ENCODE peak calls at places on chromosomes 11 and 22, in eight cellular contexts. X is HFFc6, H is AG04450, Q is progenitor cell of endocrine pancreas, F is left ventricle myocardium inferior, P is suprapubic skin, W is neural progenitor cell, E is cardiac muscle cell. T is an unnamed sample.

GRCh38 chr11:62370743-62371440 is 33.6 kb downstream of the ASRGL1 start:
- DNase-seq in H (no peak), X (no peak), P (no peak), F (no peak), Q (no peak), E (peak), W (no peak), T (no peak)

GRCh38 chr11:34266090-34266912 is 91.5 kb downstream of the ABTB2 start:
- DNase-seq in P (no peak), Q (no peak), F (peak), X (peak), W (no peak), E (peak), H (peak), T (no peak)

GRCh38 chr22:42294034-42294985 is 23.9 kb upstream of the TCF20 start:
- DNase-seq in H (no peak), F (peak), E (peak), W (peak), P (no peak), Q (peak), X (peak), T (peak)

GRCh38 chr22:39216143-39216490 is 28.7 kb downstream of the PDGFB start:
- DNase-seq in F (no peak), Q (no peak), E (no peak), P (peak), X (no peak), W (no peak), H (no peak), T (no peak)

GRCh38 chr11:6667733-6668374 is 12.2 kb upstream of the DCHS1 start:
- DNase-seq in Q (no peak), E (peak), P (no peak), F (no peak), W (peak), H (no peak), X (peak), T (no peak)

GRCh38 chr11:3853935-3854659 is 1.4 kb upstream of the STIM1 start:
- DNase-seq in W (no peak), E (no peak), Q (no peak), P (peak), X (no peak), F (peak), H (no peak), T (no peak)

GRCh38 chr11:111639226-111639925 is 37.1 kb downstream of the SIK2 start:
- DNase-seq in H (no peak), P (no peak), F (no peak), W (no peak), X (no peak), Q (no peak), E (no peak), T (no peak)

GRCh38 chr11:6599449-6599848 is 4.0 kb downstream of the RRP8 start:
- DNase-seq in H (no peak), E (no peak), Q (no peak), W (no peak), F (no peak), P (no peak), X (no peak), T (peak)

GRCh38 chr22:17120711-17121234 is 387 bp downstream of the TMEM121B start:
- DNase-seq in P (no peak), X (no peak), E (no peak), Q (no peak), W (peak), H (no peak), F (no peak), T (peak)

GRCh38 chr22:17118342-17118741 is 2.8 kb downstream of the TMEM121B start:
- DNase-seq in H (no peak), X (no peak), E (no peak), Q (no peak), P (no peak), F (no peak), W (no peak), T (no peak)

GRCh38 chr22:17117890-17118289 is 3.3 kb downstream of the TMEM121B start:
- DNase-seq in W (no peak), H (no peak), X (no peak), F (no peak), Q (no peak), P (no peak), E (no peak), T (no peak)

GRCh38 chr22:17120281-17120680 is 879 bp downstream of the TMEM121B start:
- DNase-seq in W (peak), P (no peak), X (no peak), Q (peak), E (peak), H (no peak), F (peak), T (peak)

GRCh38 chr22:17119481-17120202 is 1.5 kb downstream of the TMEM121B start:
- DNase-seq in H (no peak), X (no peak), P (no peak), F (peak), W (peak), Q (no peak), E (peak), T (peak)
- TF ChIP-seq CTCF in H (no peak), X (peak), P (no peak), F (peak), W (peak), Q (peak), E (peak), T (peak)

GRCh38 chr11:109862808-109863207 is 230.4 kb upstream of the ZC3H12C start:
- DNase-seq in E (no peak), H (no peak), W (no peak), X (no peak), Q (no peak), P (no peak), F (no peak), T (no peak)

GRCh38 chr11:109867784-109868183 is 225.4 kb upstream of the ZC3H12C start:
- DNase-seq in Q (no peak), F (no peak), W (no peak), P (no peak), H (no peak), X (no peak), E (no peak), T (no peak)

GRCh38 chr11:109864161-109864661 is 229.0 kb upstream of the ZC3H12C start:
- DNase-seq in H (no peak), X (no peak), P (no peak), E (no peak), W (no peak), F (no peak), Q (no peak), T (no peak)

GRCh38 chr11:109864834-109865557 is 228.2 kb upstream of the ZC3H12C start:
- DNase-seq in W (no peak), F (no peak), H (peak), X (no peak), Q (no peak), E (peak), P (no peak), T (no peak)

DNA sequence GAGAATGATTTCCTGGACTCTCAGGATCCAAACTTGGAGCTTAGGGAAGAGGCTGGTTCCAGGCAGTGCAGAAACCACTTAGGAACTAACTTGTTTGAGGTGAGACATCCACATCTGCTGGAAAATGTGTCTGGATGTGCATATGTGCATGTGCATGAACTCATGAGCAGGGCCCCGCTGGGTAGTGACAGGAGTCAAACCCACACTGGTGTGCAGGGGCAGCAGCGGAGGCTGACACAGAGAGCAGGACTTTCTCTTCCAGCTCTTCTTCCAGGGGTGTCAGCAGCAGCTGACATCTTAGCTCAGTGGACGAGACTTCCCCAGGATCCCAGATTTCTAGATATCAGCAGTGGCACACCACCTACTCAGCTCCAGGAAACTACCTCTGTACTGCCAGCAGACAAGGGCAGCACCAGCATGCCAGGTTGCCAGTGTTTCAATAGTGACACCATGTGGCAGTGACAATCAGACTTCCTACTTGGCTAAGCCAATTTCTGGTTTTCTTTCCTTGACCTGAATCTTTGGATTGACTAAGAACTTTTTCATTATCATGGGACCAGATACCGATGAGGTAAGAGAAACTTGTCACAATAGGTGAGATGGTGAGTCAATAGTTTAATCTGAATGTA is 227.5 kb upstream of the ZC3H12C start:
- DNase-seq in W (no peak), E (no peak), H (no peak), P (no peak), F (peak), Q (no peak), X (no peak), T (no peak)
- TF ChIP-seq CTCF in W (peak), E (no peak), H (no peak), P (no peak), F (peak), Q (peak), X (no peak), T (no peak)

GRCh38 chr11:121104223-121104831 is 3.3 kb downstream of the TECTA start:
- DNase-seq in P (no peak), H (no peak), W (no peak), Q (no peak), F (peak), E (no peak), X (no peak), T (peak)
- TF ChIP-seq CTCF in P (no peak), H (no peak), W (peak), Q (peak), F (peak), E (peak), X (peak), T (peak)

DNA sequence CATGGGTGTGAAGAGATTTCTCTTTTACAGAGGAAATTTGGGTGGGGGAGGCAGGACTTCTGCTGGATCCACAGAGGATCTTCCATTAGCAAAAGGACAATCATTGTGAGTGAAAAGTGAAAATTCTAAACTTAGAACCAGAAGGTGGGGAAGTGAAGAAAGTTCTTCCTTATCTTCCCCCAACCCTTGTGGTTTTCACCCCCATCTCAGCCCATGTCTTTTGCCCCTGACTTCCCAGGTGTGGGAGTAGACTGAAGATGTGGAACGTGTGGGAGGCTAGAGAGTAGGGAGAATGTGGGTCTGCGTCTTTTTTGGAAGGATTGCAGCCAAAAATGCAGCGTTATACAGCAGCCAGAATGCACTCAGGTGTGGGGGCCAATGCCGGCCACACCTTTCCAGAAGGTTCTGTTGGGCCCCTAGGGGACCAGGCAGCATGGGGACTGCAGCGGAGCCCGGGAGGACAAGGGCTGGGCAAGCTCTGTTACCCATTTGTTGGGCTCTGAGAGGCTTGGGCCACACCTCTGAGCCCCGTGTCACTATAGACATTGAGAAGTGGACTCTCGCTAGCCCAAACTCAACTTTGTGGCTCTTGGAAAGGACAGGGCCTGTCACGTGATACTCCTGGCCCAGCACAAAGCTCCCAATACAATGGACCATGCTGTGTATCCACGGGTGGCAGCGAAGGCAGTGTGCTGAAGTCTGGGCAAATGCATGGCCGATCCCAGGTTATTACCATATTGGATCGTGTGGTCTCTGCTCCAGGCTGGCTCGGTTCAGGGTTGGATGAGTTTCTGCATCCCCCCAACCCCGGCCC is 32.8 kb upstream of the LINC01488 start:
- DNase-seq in X (no peak), E (no peak), W (peak), P (no peak), Q (no peak), F (no peak), H (no peak), T (no peak)
- TF ChIP-seq CTCF in X (no peak), E (no peak), W (no peak), P (no peak), Q (no peak), F (no peak), H (no peak), T (no peak)